ENCODE peak calls at places on chromosomes 16 and 17, in six cellular contexts. F, U, A, D, L and P are unnamed samples. For H3K4me1, the result is how much of the 10 kb centered on the place peaks cover.

GRCh38 chr16:88593489-88593888 is 23.3 kb downstream of the ZC3H18 start:
- DNase-seq in F (no peak), A (no peak), U (no peak), D (no peak), L (peak), P (no peak)

GRCh38 chr17:50097455-50097854 is 2.3 kb downstream of the PDK2 start:
- DNase-seq in L (no peak), A (no peak), U (no peak), F (no peak), D (no peak), P (no peak)

GRCh38 chr16:7615565-7615964 is 282.9 kb downstream of the RBFOX1 start:
- DNase-seq in F (no peak), D (no peak), U (no peak), L (no peak), A (no peak), P (no peak)

GRCh38 chr17:59643159-59643857 is 23.6 kb downstream of the CLTC start:
- DNase-seq in A (no peak), L (no peak), D (no peak), F (no peak), U (no peak), P (no peak)

GRCh38 chr17:65688307-65688706 is 126.9 kb upstream of the AXIN2 start:
- DNase-seq in L (no peak), D (no peak), U (no peak), F (no peak), A (no peak), P (no peak)

GRCh38 chr17:72387487-72387886 is 266.7 kb downstream of the SOX9 start:
- DNase-seq in A (no peak), U (peak), D (no peak), L (no peak), F (no peak), P (no peak)

GRCh38 chr17:33241390-33241789 is 51.7 kb downstream of the ASIC2 start:
- DNase-seq in L (no peak), A (no peak), F (no peak), U (peak), D (no peak), P (no peak)

GRCh38 chr16:3564130-3564888 is 12.9 kb downstream of the NLRC3 start:
- DNase-seq in U (no peak), A (no peak), F (no peak), L (no peak), D (no peak), P (no peak)

GRCh38 chr16:65658339-65659275 is 536.7 kb upstream of the CDH11 start:
- DNase-seq in A (no peak), F (no peak), D (no peak), U (peak), L (no peak), P (peak)

GRCh38 chr17:8122923-8123694 is 797 bp downstream of the HES7 start:
- DNase-seq in L (no peak), D (peak), A (peak), U (peak), F (no peak), P (peak)
- H3K4me1 ChIP-seq in L (under half), D (under half), A (half or more), U (under half), F (half or more), P (under half)

GRCh38 chr16:719815-720506 is 985 bp upstream of the ANTKMT start:
- DNase-seq in U (peak), A (no peak), L (no peak), D (no peak), F (peak), P (no peak)

GRCh38 chr16:721765-722481 is 977 bp downstream of the ANTKMT start:
- DNase-seq in L (no peak), D (no peak), F (no peak), A (no peak), U (no peak), P (no peak)

GRCh38 chr16:720990-721764 is at the start of gene ANTKMT:
- DNase-seq in A (peak), D (peak), U (peak), F (peak), L (peak), P (peak)

GRCh38 chr16:718922-719321 is 2.0 kb upstream of the ANTKMT start:
- DNase-seq in L (no peak), F (peak), U (no peak), A (no peak), D (no peak), P (no peak)

GRCh38 chr16:720507-720989 is 398 bp upstream of the ANTKMT start:
- DNase-seq in L (peak), A (no peak), D (no peak), F (peak), U (peak), P (peak)
- TF ChIP-seq POLR2A in L (no peak), A (no peak), D (no peak), F (no peak), U (no peak), P (no peak)

GRCh38 chr16:70594569-70594968 is 51.8 kb upstream of the IL34 start:
- DNase-seq in L (peak), A (peak), F (no peak), U (no peak), D (peak), P (peak)
- H3K27ac ChIP-seq in L (no peak), A (no peak), F (no peak), U (no peak), D (no peak), P (peak)

GRCh38 chr16:56370836-56371235 is 54.5 kb downstream of the AMFR start:
- DNase-seq in U (peak), F (no peak), D (no peak), A (peak), L (no peak), P (no peak)
- H3K4me1 ChIP-seq in U (under half), F (under half), D (under half), A (under half), L (under half), P (under half)

GRCh38 chr16:81610936-81611335 is 166.3 kb downstream of the CMIP start:
- DNase-seq in L (no peak), F (no peak), U (no peak), A (no peak), D (no peak), P (no peak)

GRCh38 chr16:81614171-81614570 is 164.9 kb upstream of the PLCG2 start:
- DNase-seq in F (no peak), D (no peak), U (no peak), L (no peak), A (no peak), P (no peak)

GRCh38 chr16:81611721-81612120 is 167.1 kb downstream of the CMIP start:
- DNase-seq in U (no peak), L (no peak), F (no peak), D (no peak), A (no peak), P (no peak)

GRCh38 chr16:81614654-81615359 is 164.3 kb upstream of the PLCG2 start:
- DNase-seq in F (no peak), L (no peak), U (no peak), D (no peak), A (no peak), P (no peak)

GRCh38 chr16:81612351-81613170 is 166.5 kb upstream of the PLCG2 start:
- DNase-seq in A (no peak), U (no peak), D (no peak), F (no peak), L (peak), P (no peak)
- TF ChIP-seq POLR2A in A (no peak), U (no peak), D (no peak), F (no peak), L (no peak), P (no peak)

DNA sequence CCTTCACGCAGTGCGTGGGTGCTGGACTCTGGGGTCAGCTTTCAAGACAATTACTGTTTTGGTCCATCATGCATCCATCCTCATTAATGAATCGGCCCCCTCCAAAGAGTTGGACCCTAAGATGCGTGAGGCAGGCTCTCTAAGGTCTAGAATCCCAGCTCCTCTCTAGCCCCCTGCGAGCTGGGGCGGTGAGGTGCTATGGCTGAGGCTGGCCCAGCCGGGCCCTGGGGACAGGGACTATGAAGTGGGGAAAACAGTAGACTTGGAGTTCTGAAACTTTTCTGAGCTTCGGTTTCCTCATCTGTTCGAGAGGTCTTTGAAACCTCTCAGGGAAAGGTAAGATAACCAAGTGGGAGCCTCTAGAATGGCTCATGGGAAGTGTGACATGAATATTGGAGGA is 1.6 kb downstream of the SH2B1 start:
- DNase-seq in A (no peak), L (no peak), U (no peak), F (no peak), D (no peak), P (no peak)
- H3K27ac ChIP-seq in A (no peak), L (no peak), U (no peak), F (peak), D (no peak), P (no peak)

GRCh38 chr16:11792404-11793260 is 4.4 kb downstream of the ZC3H7A start:
- DNase-seq in A (peak), L (no peak), D (no peak), U (no peak), F (peak), P (no peak)
- H3K4me1 ChIP-seq in A (under half), L (under half), D (under half), U (under half), F (half or more), P (under half)

DNA sequence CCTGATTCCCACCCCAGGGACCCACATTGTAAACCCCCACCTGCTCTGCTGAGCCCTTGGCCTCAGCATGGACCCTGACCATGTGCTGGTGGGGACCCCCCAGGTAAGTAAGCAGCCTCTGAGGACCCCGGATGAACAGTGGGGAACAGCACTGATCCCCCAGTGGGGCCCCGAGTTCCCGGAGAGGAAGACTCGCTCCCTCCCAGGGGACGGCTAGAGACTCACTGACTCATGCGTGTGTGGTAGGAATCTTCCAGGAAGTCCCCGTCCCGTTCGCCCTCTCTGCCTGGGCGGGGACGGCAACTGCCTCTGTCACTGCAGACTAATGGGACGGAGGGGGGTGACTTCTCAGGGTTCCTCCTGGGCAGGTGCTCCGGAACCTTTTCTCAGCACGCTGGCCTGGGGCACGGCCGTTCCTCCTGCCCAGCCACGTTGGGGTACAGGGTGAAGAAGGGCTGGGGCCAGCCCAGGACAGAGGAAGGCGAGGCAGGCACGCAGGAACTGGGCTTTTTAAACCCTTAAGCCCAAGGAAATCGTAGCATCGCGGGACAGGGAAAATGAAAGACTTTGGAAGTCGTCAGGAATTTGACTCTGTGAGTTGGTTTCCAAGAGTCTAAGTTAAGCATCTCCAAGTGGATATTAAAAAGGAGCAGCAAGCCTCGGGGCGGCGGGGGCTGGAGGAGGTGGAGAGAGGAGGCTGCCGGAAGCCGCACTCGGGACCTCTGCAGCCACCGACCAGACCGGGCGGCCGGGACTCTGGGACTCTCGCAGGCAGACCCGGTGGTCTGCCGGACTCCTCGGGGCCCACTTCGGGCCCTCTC is 178.7 kb downstream of the SEC14L1 start:
- DNase-seq in D (peak), U (peak), L (peak), F (peak), A (peak), P (peak)
- TF ChIP-seq POLR2A in D (peak), U (peak), L (peak), F (peak), A (no peak), P (no peak)

DNA sequence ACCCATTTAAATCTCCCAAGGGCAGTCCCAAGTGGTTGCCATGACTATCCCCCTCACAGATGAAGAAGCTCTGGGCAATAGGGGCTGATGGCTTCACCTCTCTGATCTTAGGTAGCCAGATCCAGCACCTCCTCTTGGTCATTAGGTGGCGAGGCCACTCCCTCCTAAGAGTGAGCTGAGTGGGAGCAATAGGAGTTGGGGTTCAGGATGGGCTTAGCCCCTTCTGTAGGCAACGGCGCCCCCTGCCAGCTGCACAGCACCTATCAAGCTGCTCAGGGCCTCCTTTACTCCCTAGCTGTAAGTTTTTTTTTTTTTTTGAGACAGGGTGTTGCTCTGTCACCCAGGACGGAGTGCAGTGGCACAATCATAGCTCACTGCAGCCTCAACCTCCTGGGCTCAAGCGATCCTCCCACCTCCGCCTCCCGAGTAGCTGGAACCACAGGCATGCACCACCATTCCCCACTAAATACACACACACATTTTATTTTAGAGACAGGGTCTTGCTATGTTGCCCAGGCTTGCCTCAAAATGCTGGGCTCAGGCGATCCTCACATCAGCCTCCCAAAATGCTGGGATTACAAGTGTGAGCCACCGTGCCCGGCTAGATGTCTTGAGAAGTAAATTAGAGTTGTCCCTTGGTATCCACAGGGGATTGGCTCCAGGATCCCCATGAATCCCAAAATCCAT is 3.5 kb upstream of the RRAD start:
- DNase-seq in D (no peak), L (no peak), U (peak), F (peak), A (no peak), P (no peak)
- H3K27ac ChIP-seq in D (no peak), L (no peak), U (peak), F (no peak), A (no peak), P (no peak)